ENCODE peak calls at places on chromosome 21, in ten cellular contexts. A is CD8-positive, alpha-beta memory T cell; L is left ventricle myocardium inferior; H is endodermal cell; J is gastrocnemius medialis; M is thoracic aorta; G is astrocyte; U is dorsolateral prefrontal cortex; I is uterus; Q is heart right ventricle. X is an unnamed sample.

GRCh38 chr21:44865561-44866280 is 7.8 kb downstream of the PTTG1IP start:
- DNase-seq in A (no peak), L (no peak), H (no peak), J (no peak), M (no peak), G (no peak), U (no peak), I (no peak), Q (no peak), X (no peak)

GRCh38 chr21:28856588-28857250 is 136.0 kb downstream of the LTN1 start:
- DNase-seq in A (no peak), L (no peak), H (peak; percentile 61), J (no peak), M (no peak), G (no peak), U (no peak), I (no peak), Q (no peak), X (no peak)

GRCh38 chr21:45768741-45769049 is 125.2 kb downstream of the PCBP3 start:
- DNase-seq in A (no peak), L (no peak), H (peak; percentile 69), J (no peak), M (no peak), G (no peak), U (no peak), I (no peak), Q (no peak), X (no peak)

GRCh38 chr21:46542588-46543092 is 62.2 kb downstream of the S100B start:
- DNase-seq in A (no peak), L (no peak), H (no peak), J (no peak), M (no peak), G (no peak), U (no peak), I (no peak), Q (no peak), X (no peak)

GRCh38 chr21:14741237-14741636 is 195.1 kb upstream of the SAMSN1 start:
- DNase-seq in A (no peak), L (no peak), H (no peak), J (no peak), M (no peak), G (no peak), U (no peak), I (no peak), Q (no peak), X (no peak)

GRCh38 chr21:46295996-46296752 is 10.0 kb downstream of the YBEY start:
- DNase-seq in A (no peak), L (peak; percentile 92), H (peak; percentile 73), J (peak; percentile 76), M (peak; percentile 15), G (no peak), U (peak; percentile 62), I (peak; percentile 80), Q (peak; percentile 92), X (peak; percentile 55)

GRCh38 chr21:45949928-45950739 is 31.4 kb upstream of the COL6A1 start:
- DNase-seq in A (no peak), L (no peak), H (no peak), J (no peak), M (no peak), G (no peak), U (no peak), I (peak; percentile 73), Q (no peak), X (no peak)

GRCh38 chr21:31294691-31295090 is 49.4 kb downstream of the TIAM1 start:
- DNase-seq in A (no peak), L (no peak), H (no peak), J (no peak), M (no peak), G (no peak), U (peak; percentile 48), I (no peak), Q (no peak), X (no peak)

GRCh38 chr21:15508554-15508953 is 221.2 kb upstream of the USP25 start:
- DNase-seq in A (no peak), L (no peak), H (no peak), J (no peak), M (no peak), G (no peak), U (no peak), I (no peak), Q (no peak), X (no peak)

GRCh38 chr21:37208056-37208705 is 59.0 kb downstream of the VPS26C start:
- DNase-seq in A (no peak), L (peak; percentile 79), H (no peak), J (peak; percentile 83), M (peak; percentile 73), G (no peak), U (peak; percentile 83), I (no peak), Q (peak; percentile 84), X (no peak)

GRCh38 chr21:27590271-27590670 is 623.4 kb upstream of the ADAMTS5 start:
- DNase-seq in A (no peak), L (peak; percentile 31), H (no peak), J (no peak), M (no peak), G (no peak), U (no peak), I (no peak), Q (peak; percentile 36), X (no peak)

GRCh38 chr21:46124083-46124925 is 26.4 kb downstream of the COL6A2 start:
- DNase-seq in A (no peak), L (no peak), H (peak; percentile 30), J (no peak), M (no peak), G (no peak), U (no peak), I (peak; percentile 16), Q (peak; percentile 3), X (no peak)

GRCh38 chr21:41585199-41585994 is 77.4 kb upstream of the TMPRSS2 start:
- DNase-seq in A (no peak), L (no peak), H (no peak), J (no peak), M (no peak), G (no peak), U (no peak), I (no peak), Q (no peak), X (no peak)
- H3K27ac ChIP-seq in A (no peak overlapping the region), L (no peak overlapping the region), H (no peak overlapping the region), J (no peak overlapping the region), M (no peak overlapping the region), G (no peak overlapping the region), U (no peak overlapping the region), I (no peak overlapping the region), Q (no peak overlapping the region), X (no peak overlapping the region)

GRCh38 chr21:43352138-43352537 is 74.8 kb downstream of the SIK1 start:
- DNase-seq in A (no peak), L (no peak), H (no peak), J (no peak), M (no peak), G (no peak), U (no peak), I (no peak), Q (no peak), X (no peak)
- H3K4me3 ChIP-seq in A (no peak overlapping the region), L (no peak overlapping the region), H (no peak overlapping the region), J (no peak overlapping the region), M (no peak overlapping the region), G (no peak overlapping the region), U (no peak overlapping the region), I (no peak overlapping the region), Q (no peak overlapping the region), X (no peak overlapping the region)

DNA sequence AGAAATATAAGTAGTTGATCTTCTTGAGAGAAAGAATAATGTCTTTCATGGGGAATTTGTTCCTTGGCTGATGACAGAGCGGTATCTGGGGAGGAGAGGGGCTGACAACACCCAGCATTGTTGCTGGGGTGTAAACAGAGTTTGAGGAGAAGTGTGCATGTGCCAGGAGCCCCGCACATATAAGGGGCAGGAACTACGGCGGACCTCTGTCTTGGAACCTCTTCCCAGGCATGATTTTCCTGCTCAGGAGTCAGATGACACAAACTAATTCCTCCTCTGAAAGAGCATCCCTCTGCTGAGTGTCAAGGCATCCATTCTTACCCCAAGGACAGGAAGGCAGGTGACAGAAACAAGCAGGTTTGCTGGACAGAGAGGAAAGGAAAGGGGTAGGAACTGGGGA is 119.1 kb downstream of the TPTE start:
- DNase-seq in A (no peak), L (no peak), H (no peak), J (no peak), M (no peak), G (no peak), U (no peak), I (no peak), Q (no peak), X (no peak)
- H3K27me3 ChIP-seq in A (no peaks in the 10 kb centered on the region), L (no peaks in the 10 kb centered on the region), H (no peaks in the 10 kb centered on the region), J (no peaks in the 10 kb centered on the region), M (no peaks in the 10 kb centered on the region), G (no peaks in the 10 kb centered on the region), U (peaks cover 3% of the 10 kb centered on the region), I (no peaks in the 10 kb centered on the region), Q (no peaks in the 10 kb centered on the region), X (no peaks in the 10 kb centered on the region)

GRCh38 chr21:39675595-39675994 is 62.9 kb downstream of the B3GALT5 start:
- DNase-seq in A (no peak), L (no peak), H (peak; percentile 65), J (no peak), M (no peak), G (no peak), U (no peak), I (no peak), Q (no peak), X (no peak)
- H3K27ac ChIP-seq in A (no peak overlapping the region), L (peak overlapping the region; percentile 81), H (peak overlapping the region; percentile 81), J (no peak overlapping the region), M (no peak overlapping the region), G (no peak overlapping the region), U (no peak overlapping the region), I (no peak overlapping the region), Q (peak overlapping the region; percentile 47), X (no peak overlapping the region)

DNA sequence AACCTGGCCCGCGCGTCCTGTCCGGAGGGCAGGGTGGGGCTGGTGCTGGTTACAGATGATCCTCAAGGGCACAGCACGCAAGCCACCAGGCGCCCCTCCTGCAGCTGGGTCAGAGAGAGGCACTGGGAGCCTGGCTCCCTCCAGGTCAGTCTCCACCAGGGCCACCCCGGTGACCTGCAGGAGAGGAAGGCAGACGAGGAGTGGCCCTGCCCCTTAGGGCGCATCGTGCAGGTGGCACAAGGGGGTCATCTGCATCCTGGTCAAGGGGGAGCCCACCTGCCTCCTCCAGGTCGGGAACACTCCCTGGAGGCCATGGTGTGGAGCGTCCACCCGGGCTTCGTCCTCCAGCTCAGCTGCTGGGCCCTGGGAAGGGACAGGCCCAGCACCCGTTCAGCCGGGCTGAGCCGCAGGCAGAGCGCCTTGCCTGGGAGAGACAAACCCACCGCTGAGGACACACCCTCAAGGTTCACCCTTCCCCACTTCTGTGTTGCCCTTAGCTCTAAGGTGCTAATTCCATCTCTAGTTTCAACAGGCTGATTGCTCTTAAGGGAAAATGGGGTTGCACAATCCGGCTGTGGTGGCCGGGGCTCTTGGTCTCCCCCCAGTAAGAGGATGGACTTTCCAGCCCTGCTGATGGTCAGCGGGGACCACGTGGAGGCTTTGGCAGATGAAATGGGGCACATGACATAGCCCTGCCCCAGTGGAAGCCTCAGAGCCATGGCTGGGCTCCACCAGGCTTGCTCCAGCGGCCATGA is 63.2 kb downstream of the SIK1 start:
- DNase-seq in A (no peak), L (no peak), H (no peak), J (no peak), M (no peak), G (no peak), U (no peak), I (no peak), Q (no peak), X (peak; percentile 14)
- H3K4me3 ChIP-seq in A (no peak overlapping the region), L (no peak overlapping the region), H (no peak overlapping the region), J (no peak overlapping the region), M (no peak overlapping the region), G (no peak overlapping the region), U (no peak overlapping the region), I (no peak overlapping the region), Q (no peak overlapping the region), X (no peak overlapping the region)

X was measured in CD4-positive, alpha-beta memory T cell.